ENCODE peak calls at places on chromosomes 4 and X, in nine cellular contexts. One of them, this sample, is unnamed.

GRCh38 chr4:7381221-7381889 is 53.4 kb downstream of the PSAPL1 start:
- DNase-seq in non-pigmented ciliary epithelial cell: no peak
- DNase-seq in activated T-cell treated with anti-CD3 and anti-CD28 coated beads for 24 hours: no peak
- DNase-seq in progenitor cell of endocrine pancreas: no peak
- DNase-seq in epithelial cell of esophagus: no peak
- DNase-seq in AG09319: no peak
- DNase-seq in T-helper 1 cell: no peak
- DNase-seq in stomach: peak
- DNase-seq in aorta: peak
- DNase-seq in this sample: no peak

GRCh38 chr4:117324851-117325491 is 239.6 kb upstream of the TRAM1L1 start:
- DNase-seq in non-pigmented ciliary epithelial cell: peak
- DNase-seq in activated T-cell treated with anti-CD3 and anti-CD28 coated beads for 24 hours: no peak
- DNase-seq in progenitor cell of endocrine pancreas: no peak
- DNase-seq in epithelial cell of esophagus: peak
- DNase-seq in AG09319: no peak
- DNase-seq in T-helper 1 cell: no peak
- DNase-seq in stomach: no peak
- DNase-seq in aorta: no peak
- DNase-seq in this sample: no peak

GRCh38 chr4:154389142-154389541 is 102.5 kb downstream of the DCHS2 start:
- DNase-seq in non-pigmented ciliary epithelial cell: no peak
- DNase-seq in activated T-cell treated with anti-CD3 and anti-CD28 coated beads for 24 hours: no peak
- DNase-seq in progenitor cell of endocrine pancreas: no peak
- DNase-seq in epithelial cell of esophagus: no peak
- DNase-seq in AG09319: no peak
- DNase-seq in T-helper 1 cell: no peak
- DNase-seq in stomach: no peak
- DNase-seq in aorta: no peak
- DNase-seq in this sample: no peak

GRCh38 chr4:95248713-95249401 is 299.9 kb downstream of the UNC5C start:
- DNase-seq in non-pigmented ciliary epithelial cell: no peak
- DNase-seq in activated T-cell treated with anti-CD3 and anti-CD28 coated beads for 24 hours: no peak
- DNase-seq in progenitor cell of endocrine pancreas: no peak
- DNase-seq in epithelial cell of esophagus: peak
- DNase-seq in AG09319: no peak
- DNase-seq in T-helper 1 cell: no peak
- DNase-seq in stomach: no peak
- DNase-seq in aorta: no peak
- DNase-seq in this sample: no peak

GRCh38 chr4:77599378-77599777 is 6.2 kb upstream of the CXCL13 start:
- DNase-seq in non-pigmented ciliary epithelial cell: no peak
- DNase-seq in activated T-cell treated with anti-CD3 and anti-CD28 coated beads for 24 hours: no peak
- DNase-seq in progenitor cell of endocrine pancreas: no peak
- DNase-seq in epithelial cell of esophagus: peak
- DNase-seq in AG09319: no peak
- DNase-seq in T-helper 1 cell: no peak
- DNase-seq in stomach: peak
- DNase-seq in aorta: no peak
- DNase-seq in this sample: peak

GRCh38 chrX:153400146-153401132 is 711 bp downstream of the PNMA6E start:
- DNase-seq in non-pigmented ciliary epithelial cell: no peak
- DNase-seq in activated T-cell treated with anti-CD3 and anti-CD28 coated beads for 24 hours: peak
- DNase-seq in progenitor cell of endocrine pancreas: no peak
- DNase-seq in epithelial cell of esophagus: no peak
- DNase-seq in AG09319: no peak
- DNase-seq in T-helper 1 cell: peak
- DNase-seq in stomach: peak
- DNase-seq in aorta: peak
- DNase-seq in this sample: peak

GRCh38 chrX:134676440-134676839 is 18.2 kb upstream of the PLAC1 start:
- DNase-seq in non-pigmented ciliary epithelial cell: peak
- DNase-seq in activated T-cell treated with anti-CD3 and anti-CD28 coated beads for 24 hours: no peak
- DNase-seq in progenitor cell of endocrine pancreas: no peak
- DNase-seq in epithelial cell of esophagus: peak
- DNase-seq in AG09319: no peak
- DNase-seq in T-helper 1 cell: no peak
- DNase-seq in stomach: no peak
- DNase-seq in aorta: no peak
- DNase-seq in this sample: no peak

GRCh38 chr4:186840222-186840701 is 116.6 kb upstream of the FAT1 start:
- DNase-seq in non-pigmented ciliary epithelial cell: no peak
- DNase-seq in activated T-cell treated with anti-CD3 and anti-CD28 coated beads for 24 hours: no peak
- DNase-seq in progenitor cell of endocrine pancreas: no peak
- DNase-seq in epithelial cell of esophagus: no peak
- DNase-seq in AG09319: no peak
- DNase-seq in T-helper 1 cell: no peak
- DNase-seq in stomach: no peak
- DNase-seq in aorta: no peak
- DNase-seq in this sample: no peak

GRCh38 chr4:101604976-101605375 is 185.6 kb upstream of the BANK1 start:
- DNase-seq in non-pigmented ciliary epithelial cell: peak
- DNase-seq in activated T-cell treated with anti-CD3 and anti-CD28 coated beads for 24 hours: no peak
- DNase-seq in progenitor cell of endocrine pancreas: no peak
- DNase-seq in epithelial cell of esophagus: no peak
- DNase-seq in AG09319: no peak
- DNase-seq in T-helper 1 cell: no peak
- DNase-seq in stomach: no peak
- DNase-seq in aorta: no peak
- DNase-seq in this sample: no peak

GRCh38 chrX:97638621-97639020 is 754.9 kb downstream of the RPA4 start:
- DNase-seq in non-pigmented ciliary epithelial cell: no peak
- DNase-seq in activated T-cell treated with anti-CD3 and anti-CD28 coated beads for 24 hours: no peak
- DNase-seq in progenitor cell of endocrine pancreas: no peak
- DNase-seq in epithelial cell of esophagus: no peak
- DNase-seq in AG09319: no peak
- DNase-seq in T-helper 1 cell: no peak
- DNase-seq in stomach: no peak
- DNase-seq in aorta: no peak
- DNase-seq in this sample: no peak

GRCh38 chr4:143643399-143643798 is 57.1 kb downstream of the FREM3 start:
- DNase-seq in non-pigmented ciliary epithelial cell: no peak
- DNase-seq in activated T-cell treated with anti-CD3 and anti-CD28 coated beads for 24 hours: no peak
- DNase-seq in progenitor cell of endocrine pancreas: no peak
- DNase-seq in epithelial cell of esophagus: no peak
- DNase-seq in AG09319: no peak
- DNase-seq in T-helper 1 cell: no peak
- DNase-seq in stomach: no peak
- DNase-seq in aorta: no peak
- DNase-seq in this sample: no peak

GRCh38 chrX:1212532-1212931 is at the start of gene CRLF2:
- DNase-seq in non-pigmented ciliary epithelial cell: no peak
- DNase-seq in activated T-cell treated with anti-CD3 and anti-CD28 coated beads for 24 hours: no peak
- DNase-seq in progenitor cell of endocrine pancreas: no peak
- DNase-seq in epithelial cell of esophagus: no peak
- DNase-seq in AG09319: no peak
- DNase-seq in T-helper 1 cell: no peak
- DNase-seq in stomach: no peak
- DNase-seq in aorta: peak
- DNase-seq in this sample: peak

GRCh38 chr4:78022517-78022916 is 34.6 kb upstream of the FRAS1 start:
- DNase-seq in non-pigmented ciliary epithelial cell: no peak
- DNase-seq in activated T-cell treated with anti-CD3 and anti-CD28 coated beads for 24 hours: no peak
- DNase-seq in progenitor cell of endocrine pancreas: no peak
- DNase-seq in epithelial cell of esophagus: no peak
- DNase-seq in AG09319: no peak
- DNase-seq in T-helper 1 cell: no peak
- DNase-seq in stomach: no peak
- DNase-seq in aorta: no peak
- DNase-seq in this sample: no peak

GRCh38 chr4:142036795-142037583 is 400.6 kb downstream of the IL15 start:
- DNase-seq in non-pigmented ciliary epithelial cell: no peak
- DNase-seq in activated T-cell treated with anti-CD3 and anti-CD28 coated beads for 24 hours: no peak
- DNase-seq in progenitor cell of endocrine pancreas: no peak
- DNase-seq in epithelial cell of esophagus: peak
- DNase-seq in AG09319: no peak
- DNase-seq in T-helper 1 cell: no peak
- DNase-seq in stomach: no peak
- DNase-seq in aorta: no peak
- DNase-seq in this sample: no peak

GRCh38 chr4:105140684-105141490 is 5.8 kb upstream of the TET2 start:
- DNase-seq in non-pigmented ciliary epithelial cell: no peak
- DNase-seq in activated T-cell treated with anti-CD3 and anti-CD28 coated beads for 24 hours: peak
- DNase-seq in progenitor cell of endocrine pancreas: no peak
- DNase-seq in epithelial cell of esophagus: peak
- DNase-seq in AG09319: no peak
- DNase-seq in T-helper 1 cell: peak
- DNase-seq in stomach: no peak
- DNase-seq in aorta: no peak
- DNase-seq in this sample: peak

GRCh38 chr4:25949166-25949748 is 35.2 kb downstream of the SMIM20 start:
- DNase-seq in non-pigmented ciliary epithelial cell: no peak
- DNase-seq in activated T-cell treated with anti-CD3 and anti-CD28 coated beads for 24 hours: no peak
- DNase-seq in progenitor cell of endocrine pancreas: no peak
- DNase-seq in epithelial cell of esophagus: no peak
- DNase-seq in AG09319: no peak
- DNase-seq in T-helper 1 cell: no peak
- DNase-seq in stomach: no peak
- DNase-seq in aorta: no peak
- DNase-seq in this sample: peak

GRCh38 chr4:142402925-142403324 is 443.2 kb downstream of the INPP4B start:
- DNase-seq in non-pigmented ciliary epithelial cell: no peak
- DNase-seq in activated T-cell treated with anti-CD3 and anti-CD28 coated beads for 24 hours: no peak
- DNase-seq in progenitor cell of endocrine pancreas: no peak
- DNase-seq in epithelial cell of esophagus: peak
- DNase-seq in AG09319: no peak
- DNase-seq in T-helper 1 cell: no peak
- DNase-seq in stomach: no peak
- DNase-seq in aorta: no peak
- DNase-seq in this sample: no peak

GRCh38 chr4:173990879-173991231 is 292.6 kb downstream of the FBXO8 start:
- DNase-seq in non-pigmented ciliary epithelial cell: no peak
- DNase-seq in activated T-cell treated with anti-CD3 and anti-CD28 coated beads for 24 hours: no peak
- DNase-seq in progenitor cell of endocrine pancreas: no peak
- DNase-seq in epithelial cell of esophagus: no peak
- DNase-seq in AG09319: no peak
- DNase-seq in T-helper 1 cell: no peak
- DNase-seq in stomach: peak
- DNase-seq in aorta: no peak
- DNase-seq in this sample: no peak

GRCh38 chr4:57048590-57049304 is 61.4 kb downstream of the IGFBP7 start:
- DNase-seq in non-pigmented ciliary epithelial cell: no peak
- DNase-seq in activated T-cell treated with anti-CD3 and anti-CD28 coated beads for 24 hours: no peak
- DNase-seq in progenitor cell of endocrine pancreas: no peak
- DNase-seq in epithelial cell of esophagus: peak
- DNase-seq in AG09319: no peak
- DNase-seq in T-helper 1 cell: no peak
- DNase-seq in stomach: no peak
- DNase-seq in aorta: no peak
- DNase-seq in this sample: no peak

GRCh38 chr4:121784975-121785374 is 16.1 kb upstream of the EXOSC9 start:
- DNase-seq in non-pigmented ciliary epithelial cell: peak
- DNase-seq in activated T-cell treated with anti-CD3 and anti-CD28 coated beads for 24 hours: no peak
- DNase-seq in progenitor cell of endocrine pancreas: no peak
- DNase-seq in epithelial cell of esophagus: peak
- DNase-seq in AG09319: peak
- DNase-seq in T-helper 1 cell: no peak
- DNase-seq in stomach: no peak
- DNase-seq in aorta: no peak
- DNase-seq in this sample: no peak

GRCh38 chr4:55051532-55051931 is 73.9 kb downstream of the KDR start:
- DNase-seq in non-pigmented ciliary epithelial cell: no peak
- DNase-seq in activated T-cell treated with anti-CD3 and anti-CD28 coated beads for 24 hours: no peak
- DNase-seq in progenitor cell of endocrine pancreas: no peak
- DNase-seq in epithelial cell of esophagus: no peak
- DNase-seq in AG09319: no peak
- DNase-seq in T-helper 1 cell: no peak
- DNase-seq in stomach: no peak
- DNase-seq in aorta: no peak
- DNase-seq in this sample: no peak

GRCh38 chrX:136806891-136807410 is 26.2 kb upstream of the ARHGEF6 start:
- DNase-seq in non-pigmented ciliary epithelial cell: no peak
- DNase-seq in activated T-cell treated with anti-CD3 and anti-CD28 coated beads for 24 hours: no peak
- DNase-seq in progenitor cell of endocrine pancreas: no peak
- DNase-seq in epithelial cell of esophagus: no peak
- DNase-seq in AG09319: no peak
- DNase-seq in T-helper 1 cell: no peak
- DNase-seq in stomach: no peak
- DNase-seq in aorta: no peak
- DNase-seq in this sample: no peak

GRCh38 chr4:158873795-158874359 is 105.1 kb downstream of the FNIP2 start:
- DNase-seq in non-pigmented ciliary epithelial cell: peak
- DNase-seq in activated T-cell treated with anti-CD3 and anti-CD28 coated beads for 24 hours: no peak
- DNase-seq in progenitor cell of endocrine pancreas: no peak
- DNase-seq in epithelial cell of esophagus: peak
- DNase-seq in AG09319: peak
- DNase-seq in T-helper 1 cell: no peak
- DNase-seq in stomach: no peak
- DNase-seq in aorta: no peak
- DNase-seq in this sample: no peak

GRCh38 chr4:19945501-19945900 is 306.2 kb upstream of the SLIT2 start:
- DNase-seq in non-pigmented ciliary epithelial cell: no peak
- DNase-seq in activated T-cell treated with anti-CD3 and anti-CD28 coated beads for 24 hours: no peak
- DNase-seq in progenitor cell of endocrine pancreas: no peak
- DNase-seq in epithelial cell of esophagus: no peak
- DNase-seq in AG09319: no peak
- DNase-seq in T-helper 1 cell: no peak
- DNase-seq in stomach: no peak
- DNase-seq in aorta: no peak
- DNase-seq in this sample: no peak